ENCODE peak calls at places on chromosomes 16 and 17, in seven cellular contexts. One of them, this sample, is unnamed.

GRCh38 chr16:12747261-12747660 is 56.4 kb downstream of the CPPED1 start:
- DNase-seq in stomach: no peak
- DNase-seq in GM12865: no peak
- DNase-seq in uterus: no peak
- DNase-seq in heart right ventricle: no peak
- DNase-seq in tibial nerve: no peak
- DNase-seq in fibroblast of lung: no peak
- DNase-seq in this sample: no peak

GRCh38 chr16:22206847-22207714 is 1.0 kb downstream of the EEF2K start:
- DNase-seq in stomach: peak
- DNase-seq in GM12865: peak
- DNase-seq in uterus: peak
- DNase-seq in heart right ventricle: peak
- DNase-seq in tibial nerve: peak
- DNase-seq in fibroblast of lung: peak
- DNase-seq in this sample: peak

GRCh38 chr16:4498546-4499195 is 22.5 kb downstream of the HMOX2 start:
- DNase-seq in stomach: no peak
- DNase-seq in GM12865: no peak
- DNase-seq in uterus: no peak
- DNase-seq in heart right ventricle: no peak
- DNase-seq in tibial nerve: no peak
- DNase-seq in fibroblast of lung: no peak
- DNase-seq in this sample: no peak

GRCh38 chr17:11598274-11599221 is at the start of gene DNAH9:
- DNase-seq in stomach: peak
- DNase-seq in GM12865: no peak
- DNase-seq in uterus: peak
- DNase-seq in heart right ventricle: peak
- DNase-seq in tibial nerve: peak
- DNase-seq in fibroblast of lung: peak
- DNase-seq in this sample: peak

GRCh38 chr16:11101695-11102522 is 154.1 kb downstream of the SOCS1 start:
- DNase-seq in stomach: no peak
- DNase-seq in GM12865: no peak
- DNase-seq in uterus: no peak
- DNase-seq in heart right ventricle: no peak
- DNase-seq in tibial nerve: no peak
- DNase-seq in fibroblast of lung: peak
- DNase-seq in this sample: no peak

GRCh38 chr17:81651692-81652091 is 4.7 kb downstream of the PDE6G start:
- DNase-seq in stomach: no peak
- DNase-seq in GM12865: no peak
- DNase-seq in uterus: no peak
- DNase-seq in heart right ventricle: no peak
- DNase-seq in tibial nerve: no peak
- DNase-seq in fibroblast of lung: peak
- DNase-seq in this sample: no peak

GRCh38 chr17:17344507-17345293 is 41.5 kb downstream of the NT5M start:
- DNase-seq in stomach: peak
- DNase-seq in GM12865: no peak
- DNase-seq in uterus: no peak
- DNase-seq in heart right ventricle: no peak
- DNase-seq in tibial nerve: no peak
- DNase-seq in fibroblast of lung: no peak
- DNase-seq in this sample: no peak

GRCh38 chr17:79919164-79919585 is 79.9 kb upstream of the CBX4 start:
- DNase-seq in stomach: peak
- DNase-seq in GM12865: no peak
- DNase-seq in uterus: peak
- DNase-seq in heart right ventricle: peak
- DNase-seq in tibial nerve: peak
- DNase-seq in fibroblast of lung: peak
- DNase-seq in this sample: peak

GRCh38 chr17:14051692-14052091 is 17.6 kb upstream of the COX10 start:
- DNase-seq in stomach: no peak
- DNase-seq in GM12865: no peak
- DNase-seq in uterus: no peak
- DNase-seq in heart right ventricle: no peak
- DNase-seq in tibial nerve: no peak
- DNase-seq in fibroblast of lung: no peak
- DNase-seq in this sample: no peak

GRCh38 chr17:60573139-60573975 is 26.6 kb upstream of the PPM1D start:
- DNase-seq in stomach: no peak
- DNase-seq in GM12865: no peak
- DNase-seq in uterus: peak
- DNase-seq in heart right ventricle: no peak
- DNase-seq in tibial nerve: no peak
- DNase-seq in fibroblast of lung: peak
- DNase-seq in this sample: no peak

GRCh38 chr16:68696514-68696913 is 40.6 kb upstream of the CDH1 start:
- DNase-seq in stomach: no peak
- DNase-seq in GM12865: no peak
- DNase-seq in uterus: no peak
- DNase-seq in heart right ventricle: no peak
- DNase-seq in tibial nerve: no peak
- DNase-seq in fibroblast of lung: no peak
- DNase-seq in this sample: no peak

GRCh38 chr17:42288985-42289862 is 926 bp downstream of the STAT5A start:
- DNase-seq in stomach: peak
- DNase-seq in GM12865: peak
- DNase-seq in uterus: peak
- DNase-seq in heart right ventricle: peak
- DNase-seq in tibial nerve: no peak
- DNase-seq in fibroblast of lung: no peak
- DNase-seq in this sample: peak

GRCh38 chr17:64278614-64279013 is 15.6 kb upstream of the TEX2 start:
- DNase-seq in stomach: no peak
- DNase-seq in GM12865: peak
- DNase-seq in uterus: peak
- DNase-seq in heart right ventricle: no peak
- DNase-seq in tibial nerve: no peak
- DNase-seq in fibroblast of lung: peak
- DNase-seq in this sample: no peak

GRCh38 chr16:23318639-23319038 is 16.5 kb downstream of the SCNN1B start:
- DNase-seq in stomach: peak
- DNase-seq in GM12865: no peak
- DNase-seq in uterus: no peak
- DNase-seq in heart right ventricle: no peak
- DNase-seq in tibial nerve: no peak
- DNase-seq in fibroblast of lung: no peak
- DNase-seq in this sample: no peak

GRCh38 chr16:68490829-68491575 is 42.7 kb upstream of the SMPD3 start:
- DNase-seq in stomach: peak
- DNase-seq in GM12865: peak
- DNase-seq in uterus: no peak
- DNase-seq in heart right ventricle: no peak
- DNase-seq in tibial nerve: no peak
- DNase-seq in fibroblast of lung: peak
- DNase-seq in this sample: peak

GRCh38 chr17:13725286-13725990 is 123.7 kb upstream of the HS3ST3A1 start:
- DNase-seq in stomach: no peak
- DNase-seq in GM12865: no peak
- DNase-seq in uterus: no peak
- DNase-seq in heart right ventricle: no peak
- DNase-seq in tibial nerve: no peak
- DNase-seq in fibroblast of lung: peak
- DNase-seq in this sample: no peak

GRCh38 chr17:7296189-7296861 is 1.9 kb upstream of the YBX2 start:
- DNase-seq in stomach: peak
- DNase-seq in GM12865: peak
- DNase-seq in uterus: peak
- DNase-seq in heart right ventricle: peak
- DNase-seq in tibial nerve: peak
- DNase-seq in fibroblast of lung: peak
- DNase-seq in this sample: peak

GRCh38 chr17:74970395-74970794 is 2.2 kb downstream of the HID1 start:
- DNase-seq in stomach: no peak
- DNase-seq in GM12865: no peak
- DNase-seq in uterus: no peak
- DNase-seq in heart right ventricle: no peak
- DNase-seq in tibial nerve: no peak
- DNase-seq in fibroblast of lung: no peak
- DNase-seq in this sample: no peak

GRCh38 chr17:68603663-68604062 is 2.5 kb upstream of the FAM20A start:
- DNase-seq in stomach: no peak
- DNase-seq in GM12865: no peak
- DNase-seq in uterus: no peak
- DNase-seq in heart right ventricle: no peak
- DNase-seq in tibial nerve: no peak
- DNase-seq in fibroblast of lung: no peak
- DNase-seq in this sample: no peak

GRCh38 chr17:8674344-8675305 is 44.1 kb upstream of the MYH10 start:
- DNase-seq in stomach: no peak
- DNase-seq in GM12865: no peak
- DNase-seq in uterus: peak
- DNase-seq in heart right ventricle: peak
- DNase-seq in tibial nerve: no peak
- DNase-seq in fibroblast of lung: peak
- DNase-seq in this sample: no peak

GRCh38 chr17:78168906-78169793 is 769 bp downstream of the SYNGR2 start:
- DNase-seq in stomach: peak
- DNase-seq in GM12865: peak
- DNase-seq in uterus: peak
- DNase-seq in heart right ventricle: peak
- DNase-seq in tibial nerve: peak
- DNase-seq in fibroblast of lung: peak
- DNase-seq in this sample: no peak

GRCh38 chr16:50539053-50539615 is 9.1 kb upstream of the NKD1 start:
- DNase-seq in stomach: no peak
- DNase-seq in GM12865: no peak
- DNase-seq in uterus: no peak
- DNase-seq in heart right ventricle: no peak
- DNase-seq in tibial nerve: no peak
- DNase-seq in fibroblast of lung: no peak
- DNase-seq in this sample: no peak

GRCh38 chr16:74892574-74893461 is 92.1 kb downstream of the WDR59 start:
- DNase-seq in stomach: no peak
- DNase-seq in GM12865: no peak
- DNase-seq in uterus: no peak
- DNase-seq in heart right ventricle: no peak
- DNase-seq in tibial nerve: no peak
- DNase-seq in fibroblast of lung: no peak
- DNase-seq in this sample: no peak

GRCh38 chr16:49788505-49788904 is 67.4 kb downstream of the ZNF423 start:
- DNase-seq in stomach: no peak
- DNase-seq in GM12865: no peak
- DNase-seq in uterus: peak
- DNase-seq in heart right ventricle: peak
- DNase-seq in tibial nerve: no peak
- DNase-seq in fibroblast of lung: no peak
- DNase-seq in this sample: no peak

GRCh38 chr17:73710095-73710592 is 65.9 kb upstream of the SDK2 start:
- DNase-seq in stomach: peak
- DNase-seq in GM12865: peak
- DNase-seq in uterus: peak
- DNase-seq in heart right ventricle: peak
- DNase-seq in tibial nerve: peak
- DNase-seq in fibroblast of lung: peak
- DNase-seq in this sample: peak

GRCh38 chr17:12024332-12024731 is 3.7 kb downstream of the MAP2K4 start:
- DNase-seq in stomach: no peak
- DNase-seq in GM12865: no peak
- DNase-seq in uterus: no peak
- DNase-seq in heart right ventricle: no peak
- DNase-seq in tibial nerve: no peak
- DNase-seq in fibroblast of lung: peak
- DNase-seq in this sample: no peak

GRCh38 chr17:5422505-5422904 is 2.5 kb downstream of the RPAIN start:
- DNase-seq in stomach: no peak
- DNase-seq in GM12865: no peak
- DNase-seq in uterus: no peak
- DNase-seq in heart right ventricle: no peak
- DNase-seq in tibial nerve: no peak
- DNase-seq in fibroblast of lung: peak
- DNase-seq in this sample: no peak

GRCh38 chr17:38554430-38555350 is 51.1 kb downstream of the SRCIN1 start:
- DNase-seq in stomach: no peak
- DNase-seq in GM12865: no peak
- DNase-seq in uterus: no peak
- DNase-seq in heart right ventricle: no peak
- DNase-seq in tibial nerve: no peak
- DNase-seq in fibroblast of lung: peak
- DNase-seq in this sample: peak

GRCh38 chr16:6682142-6682811 is 650.4 kb upstream of the RBFOX1 start:
- DNase-seq in stomach: peak
- DNase-seq in GM12865: peak
- DNase-seq in uterus: no peak
- DNase-seq in heart right ventricle: peak
- DNase-seq in tibial nerve: peak
- DNase-seq in fibroblast of lung: no peak
- DNase-seq in this sample: no peak

GRCh38 chr16:49737541-49737940 is 118.4 kb downstream of the ZNF423 start:
- DNase-seq in stomach: no peak
- DNase-seq in GM12865: no peak
- DNase-seq in uterus: no peak
- DNase-seq in heart right ventricle: no peak
- DNase-seq in tibial nerve: no peak
- DNase-seq in fibroblast of lung: no peak
- DNase-seq in this sample: no peak

GRCh38 chr17:51799240-51799639 is 359.3 kb downstream of the CA10 start:
- DNase-seq in stomach: no peak
- DNase-seq in GM12865: no peak
- DNase-seq in uterus: no peak
- DNase-seq in heart right ventricle: no peak
- DNase-seq in tibial nerve: no peak
- DNase-seq in fibroblast of lung: no peak
- DNase-seq in this sample: no peak
- TF ChIP-seq CTCF in stomach: no peak
- TF ChIP-seq CTCF in GM12865: no peak
- TF ChIP-seq CTCF in uterus: no peak
- TF ChIP-seq CTCF in heart right ventricle: no peak
- TF ChIP-seq CTCF in tibial nerve: no peak
- TF ChIP-seq CTCF in fibroblast of lung: no peak
- TF ChIP-seq CTCF in this sample: no peak

GRCh38 chr16:85328665-85329058 is 216.4 kb upstream of the CIBAR2 start:
- DNase-seq in stomach: no peak
- DNase-seq in GM12865: no peak
- DNase-seq in uterus: no peak
- DNase-seq in heart right ventricle: no peak
- DNase-seq in tibial nerve: no peak
- DNase-seq in fibroblast of lung: no peak
- DNase-seq in this sample: no peak
- H3K4me3 ChIP-seq in stomach: no peak
- H3K4me3 ChIP-seq in GM12865: no peak
- H3K4me3 ChIP-seq in uterus: no peak
- H3K4me3 ChIP-seq in heart right ventricle: no peak
- H3K4me3 ChIP-seq in tibial nerve: no peak
- H3K4me3 ChIP-seq in fibroblast of lung: no peak
- H3K4me3 ChIP-seq in this sample: no peak

GRCh38 chr17:45016823-45017222 is 34.6 kb downstream of the DCAKD start:
- DNase-seq in stomach: no peak
- DNase-seq in GM12865: no peak
- DNase-seq in uterus: no peak
- DNase-seq in heart right ventricle: no peak
- DNase-seq in tibial nerve: no peak
- DNase-seq in fibroblast of lung: no peak
- DNase-seq in this sample: no peak
- TF ChIP-seq CTCF in stomach: no peak
- TF ChIP-seq CTCF in GM12865: peak
- TF ChIP-seq CTCF in uterus: no peak
- TF ChIP-seq CTCF in heart right ventricle: no peak
- TF ChIP-seq CTCF in tibial nerve: no peak
- TF ChIP-seq CTCF in fibroblast of lung: no peak
- TF ChIP-seq CTCF in this sample: no peak

GRCh38 chr16:2270070-2270462 is 2.1 kb upstream of the RNPS1 start:
- DNase-seq in stomach: no peak
- DNase-seq in GM12865: no peak
- DNase-seq in uterus: no peak
- DNase-seq in heart right ventricle: no peak
- DNase-seq in tibial nerve: no peak
- DNase-seq in fibroblast of lung: no peak
- DNase-seq in this sample: no peak
- H3K4me3 ChIP-seq in stomach: no peak
- H3K4me3 ChIP-seq in GM12865: no peak
- H3K4me3 ChIP-seq in uterus: no peak
- H3K4me3 ChIP-seq in heart right ventricle: no peak
- H3K4me3 ChIP-seq in tibial nerve: no peak
- H3K4me3 ChIP-seq in fibroblast of lung: no peak
- H3K4me3 ChIP-seq in this sample: no peak